ENCODE peak calls at places on chromosome 17, in five cellular contexts. One of them, this sample, is unnamed.

GRCh38 chr17:34913001-34913400 is 48.3 kb downstream of the CCT6B start:
- DNase-seq in stimulated activated CD8-positive, alpha-beta memory T cell treated with anti-CD3 and anti-CD28 coated beads, Interleukin-4, amount 100 ng/mL, for 1 hour: no peak
- DNase-seq in uterus: no peak
- DNase-seq in skeletal muscle cell: no peak
- DNase-seq in lower leg skin: no peak
- DNase-seq in this sample: no peak

GRCh38 chr17:50062323-50063243 is 6.7 kb downstream of the ITGA3 start:
- DNase-seq in skeletal muscle cell: peak
- DNase-seq in lower leg skin: peak
- DNase-seq in uterus: peak
- DNase-seq in stimulated activated CD8-positive, alpha-beta memory T cell treated with anti-CD3 and anti-CD28 coated beads, Interleukin-4, amount 100 ng/mL, for 1 hour: no peak
- DNase-seq in this sample: no peak

GRCh38 chr17:39981207-39982068 is 831 bp downstream of the PSMD3 start:
- DNase-seq in skeletal muscle cell: no peak
- DNase-seq in uterus: no peak
- DNase-seq in lower leg skin: no peak
- DNase-seq in stimulated activated CD8-positive, alpha-beta memory T cell treated with anti-CD3 and anti-CD28 coated beads, Interleukin-4, amount 100 ng/mL, for 1 hour: no peak
- DNase-seq in this sample: no peak

GRCh38 chr17:42827472-42827871 is 3.4 kb upstream of the BECN1 start:
- DNase-seq in skeletal muscle cell: no peak
- DNase-seq in lower leg skin: no peak
- DNase-seq in uterus: no peak
- DNase-seq in stimulated activated CD8-positive, alpha-beta memory T cell treated with anti-CD3 and anti-CD28 coated beads, Interleukin-4, amount 100 ng/mL, for 1 hour: no peak
- DNase-seq in this sample: no peak

GRCh38 chr17:29215717-29216116 is 30.9 kb upstream of the CRYBA1 start:
- DNase-seq in lower leg skin: peak
- DNase-seq in uterus: no peak
- DNase-seq in stimulated activated CD8-positive, alpha-beta memory T cell treated with anti-CD3 and anti-CD28 coated beads, Interleukin-4, amount 100 ng/mL, for 1 hour: no peak
- DNase-seq in skeletal muscle cell: no peak
- DNase-seq in this sample: no peak

GRCh38 chr17:35778641-35779196 is 16.7 kb downstream of the MMP28 start:
- DNase-seq in uterus: no peak
- DNase-seq in skeletal muscle cell: no peak
- DNase-seq in stimulated activated CD8-positive, alpha-beta memory T cell treated with anti-CD3 and anti-CD28 coated beads, Interleukin-4, amount 100 ng/mL, for 1 hour: no peak
- DNase-seq in lower leg skin: no peak
- DNase-seq in this sample: no peak

GRCh38 chr17:39677581-39678339 is 9.5 kb downstream of the PNMT start:
- DNase-seq in skeletal muscle cell: no peak
- DNase-seq in uterus: no peak
- DNase-seq in lower leg skin: no peak
- DNase-seq in stimulated activated CD8-positive, alpha-beta memory T cell treated with anti-CD3 and anti-CD28 coated beads, Interleukin-4, amount 100 ng/mL, for 1 hour: no peak
- DNase-seq in this sample: no peak

GRCh38 chr17:78341559-78342437 is 18.1 kb downstream of the SOCS3 start:
- DNase-seq in uterus: peak
- DNase-seq in skeletal muscle cell: no peak
- DNase-seq in stimulated activated CD8-positive, alpha-beta memory T cell treated with anti-CD3 and anti-CD28 coated beads, Interleukin-4, amount 100 ng/mL, for 1 hour: no peak
- DNase-seq in lower leg skin: peak
- DNase-seq in this sample: no peak

GRCh38 chr17:43645450-43645764 is 16.3 kb downstream of the MEOX1 start:
- DNase-seq in stimulated activated CD8-positive, alpha-beta memory T cell treated with anti-CD3 and anti-CD28 coated beads, Interleukin-4, amount 100 ng/mL, for 1 hour: no peak
- DNase-seq in uterus: no peak
- DNase-seq in lower leg skin: no peak
- DNase-seq in skeletal muscle cell: no peak
- DNase-seq in this sample: no peak

This sample was measured in BJ.